ENCODE peak calls at places on chromosomes 3 and 15, in eight cellular contexts. G is GM12878; L is H1; P is BE2C; E is suprapubic skin; I is upper lobe of right lung; O is CD8-positive, alpha-beta memory T cell; T is CD4-positive, CD25-positive, alpha-beta regulatory T cell. K is an unnamed sample.

GRCh38 chr3:145952541-145952940 is 208.4 kb downstream of the PLOD2 start:
- DNase-seq in L (no peak), I (no peak), O (no peak), E (no peak), T (no peak), P (no peak), G (no peak), K (no peak)

GRCh38 chr15:60585743-60586708 is 107.1 kb upstream of the ICE2 start:
- DNase-seq in O (peak; percentile 73), I (no peak), P (peak; percentile 60), T (peak; percentile 84), G (no peak), L (no peak), E (no peak), K (peak; percentile 79)

GRCh38 chr3:128480717-128481437 is 12.1 kb downstream of the GATA2 start:
- DNase-seq in L (no peak), E (no peak), O (no peak), P (no peak), G (no peak), T (no peak), I (no peak), K (no peak)

GRCh38 chr15:62624541-62625399 is 417.8 kb upstream of the TPM1 start:
- DNase-seq in P (no peak), T (peak; percentile 2), O (no peak), L (no peak), E (no peak), I (no peak), G (peak; percentile 27), K (no peak)

GRCh38 chr3:9399746-9400145 is 2.3 kb downstream of the SETD5 start:
- DNase-seq in E (no peak), T (peak; percentile 24), O (no peak), G (no peak), L (peak; percentile 49), I (peak; percentile 70), P (peak; percentile 81), K (peak; percentile 94)

GRCh38 chr15:96230557-96231181 is 99.8 kb upstream of the NR2F2 start:
- DNase-seq in E (no peak), O (no peak), P (no peak), G (no peak), L (no peak), I (no peak), T (no peak), K (no peak)

GRCh38 chr3:38646630-38647029 is 2.9 kb downstream of the SCN5A start:
- DNase-seq in G (no peak), O (no peak), L (no peak), I (no peak), E (peak; percentile 52), P (no peak), T (peak; percentile 44), K (no peak)

GRCh38 chr15:71627188-71627587 is 183.2 kb upstream of the NR2E3 start:
- DNase-seq in O (no peak), G (no peak), L (no peak), I (no peak), E (no peak), P (no peak), T (no peak), K (no peak)

GRCh38 chr3:25478358-25478757 is 50.3 kb downstream of the RARB start:
- DNase-seq in P (no peak), T (no peak), G (no peak), E (no peak), O (no peak), L (no peak), I (no peak), K (no peak)

GRCh38 chr3:51385621-51386091 is 565 bp downstream of the MANF start:
- DNase-seq in I (no peak), T (no peak), L (no peak), G (no peak), P (no peak), O (no peak), E (no peak), K (no peak)

GRCh38 chr15:69515508-69516290 is 63.1 kb downstream of the RPLP1 start:
- DNase-seq in G (no peak), L (no peak), T (no peak), O (no peak), E (no peak), P (no peak), I (no peak), K (no peak)

GRCh38 chr15:62112616-62113593 is 46.1 kb downstream of the C2CD4A start:
- DNase-seq in O (no peak), E (no peak), T (no peak), L (no peak), P (no peak), G (no peak), I (no peak), K (peak; percentile 79)

GRCh38 chr3:53824795-53825194 is 21.4 kb downstream of the CHDH start:
- DNase-seq in P (no peak), E (peak; percentile 23), I (no peak), T (no peak), L (no peak), O (no peak), G (no peak), K (peak; percentile 48)

GRCh38 chr3:70516081-70516480 is 203.6 kb upstream of the MDFIC2 start:
- DNase-seq in P (no peak), I (no peak), G (no peak), T (no peak), O (no peak), L (no peak), E (no peak), K (no peak)

GRCh38 chr3:10995871-10996270 is 3.3 kb downstream of the SLC6A1 start:
- DNase-seq in I (no peak), T (no peak), E (no peak), P (no peak), L (no peak), O (no peak), G (no peak), K (no peak)

GRCh38 chr3:13308406-13308805 is 111.7 kb downstream of the NUP210 start:
- DNase-seq in E (no peak), T (peak; percentile 44), O (peak; percentile 17), G (no peak), L (peak; percentile 50), I (no peak), P (peak; percentile 19), K (peak; percentile 57)

GRCh38 chr15:98003976-98004375 is 43.5 kb downstream of the ARRDC4 start:
- DNase-seq in T (no peak), E (no peak), P (no peak), I (no peak), G (no peak), O (no peak), L (no peak), K (no peak)

GRCh38 chr15:80455668-80456442 is 51.7 kb downstream of the ARNT2 start:
- DNase-seq in E (no peak), O (peak; percentile 36), P (peak; percentile 56), G (peak; percentile 16), T (peak; percentile 78), L (no peak), I (no peak), K (peak; percentile 61)

GRCh38 chr3:30180305-30181275 is 425.8 kb upstream of the TGFBR2 start:
- DNase-seq in P (no peak), G (no peak), I (no peak), T (no peak), E (no peak), O (no peak), L (no peak), K (no peak)

GRCh38 chr3:165523801-165524200 is 313.4 kb downstream of the BCHE start:
- DNase-seq in L (no peak), E (no peak), I (no peak), T (no peak), G (no peak), O (no peak), P (no peak), K (no peak)

GRCh38 chr15:50633653-50634052 is 52.9 kb downstream of the TRPM7 start:
- DNase-seq in I (no peak), T (no peak), P (no peak), L (no peak), E (no peak), O (no peak), G (no peak), K (no peak)

GRCh38 chr3:192833177-192833890 is 84.3 kb downstream of the MB21D2 start:
- DNase-seq in L (no peak), G (no peak), E (no peak), O (no peak), P (no peak), I (no peak), T (no peak), K (no peak)

GRCh38 chr3:192827863-192828594 is 89.6 kb downstream of the MB21D2 start:
- DNase-seq in L (no peak), P (no peak), E (no peak), G (no peak), O (no peak), I (no peak), T (no peak), K (no peak)

GRCh38 chr3:192831801-192832347 is 85.8 kb downstream of the MB21D2 start:
- DNase-seq in L (no peak), T (no peak), E (no peak), G (no peak), I (no peak), O (no peak), P (no peak), K (no peak)

GRCh38 chr3:192830279-192831110 is 87.2 kb downstream of the MB21D2 start:
- DNase-seq in L (no peak), P (no peak), E (no peak), G (no peak), O (no peak), T (no peak), I (no peak), K (no peak)

GRCh38 chr3:192831111-192831644 is 86.5 kb downstream of the MB21D2 start:
- DNase-seq in L (no peak), P (no peak), O (no peak), T (no peak), I (no peak), E (no peak), G (no peak), K (no peak)
- H3K4me1 ChIP-seq in L (peaks cover 7% of the 10 kb centered on the region), P (no peaks in the 10 kb centered on the region), O (peaks cover 6% of the 10 kb centered on the region), T (no peaks in the 10 kb centered on the region), I (peaks cover 8% of the 10 kb centered on the region), E (peaks cover 38% of the 10 kb centered on the region), G (peaks cover 18% of the 10 kb centered on the region), K (peaks cover 10% of the 10 kb centered on the region)

GRCh38 chr3:173021547-173022185 is 119.4 kb downstream of the SPATA16 start:
- DNase-seq in E (no peak), G (no peak), O (no peak), T (no peak), I (no peak), P (no peak), L (no peak), K (no peak)
- H3K4me1 ChIP-seq in E (no peaks in the 10 kb centered on the region), G (no peaks in the 10 kb centered on the region), O (no peaks in the 10 kb centered on the region), T (no peaks in the 10 kb centered on the region), I (no peaks in the 10 kb centered on the region), P (no peaks in the 10 kb centered on the region), L (no peaks in the 10 kb centered on the region), K (no peaks in the 10 kb centered on the region)

DNA sequence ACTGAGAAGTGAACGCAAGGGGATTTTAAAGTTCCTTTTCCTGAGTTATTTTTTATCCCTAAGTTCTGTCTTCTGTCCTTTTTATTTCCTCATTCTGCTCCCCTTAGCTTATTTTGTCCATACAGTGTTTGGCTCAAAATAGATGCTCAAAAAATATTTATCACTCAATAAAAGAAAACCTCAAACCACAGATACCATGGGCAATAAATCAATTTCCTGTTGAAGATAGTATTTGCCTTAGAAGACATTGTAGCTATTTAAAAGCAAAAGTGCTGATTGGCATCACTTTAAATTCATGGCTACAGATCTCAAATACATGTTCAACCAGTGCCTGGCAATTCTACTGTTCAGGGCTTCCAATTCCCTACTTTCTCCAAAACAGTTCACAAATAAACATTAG is 316.5 kb upstream of the ADAMTS9 start:
- DNase-seq in L (no peak), I (no peak), O (no peak), P (no peak), T (no peak), G (no peak), E (no peak), K (no peak)
- H3K4me1 ChIP-seq in L (no peaks in the 10 kb centered on the region), I (no peaks in the 10 kb centered on the region), O (no peaks in the 10 kb centered on the region), P (peaks cover 4% of the 10 kb centered on the region), T (no peaks in the 10 kb centered on the region), G (no peaks in the 10 kb centered on the region), E (no peaks in the 10 kb centered on the region), K (no peaks in the 10 kb centered on the region)

GRCh38 chr3:152295834-152296233 is 27.1 kb downstream of the MBNL1 start:
- DNase-seq in O (no peak), T (no peak), I (no peak), G (no peak), P (no peak), E (no peak), L (no peak), K (no peak)
- H3K4me1 ChIP-seq in O (peaks cover 85% of the 10 kb centered on the region), T (peaks cover 93% of the 10 kb centered on the region), I (peaks cover 83% of the 10 kb centered on the region), G (peaks cover 27% of the 10 kb centered on the region), P (peaks cover 6% of the 10 kb centered on the region), E (peaks cover 75% of the 10 kb centered on the region), L (peaks cover 8% of the 10 kb centered on the region), K (peaks cover 32% of the 10 kb centered on the region)